ENCODE peak calls at places on chromosomes 12 and 14, in six cellular contexts. A is fibroblast of the aortic adventitia; C is CD8-positive, alpha-beta T cell; O is PC-3; Q is AG10803; S is OCI-LY7. I is an unnamed sample.

GRCh38 chr14:63543000-63543825 is at the start of gene PPP2R5E:
- DNase-seq in Q (peak), A (peak), C (peak), S (peak), O (peak), I (peak)

GRCh38 chr12:45235087-45236025 is 19.5 kb downstream of the ANO6 start:
- DNase-seq in C (no peak), O (peak), A (peak), Q (peak), S (no peak), I (peak)

GRCh38 chr12:48198619-48198973 is 4.5 kb downstream of the OR10AD1 start:
- DNase-seq in Q (peak), S (no peak), O (no peak), C (peak), A (no peak), I (no peak)

GRCh38 chr14:87066221-87066817 is 926.7 kb downstream of the GALC start:
- DNase-seq in Q (peak), A (peak), O (peak), S (peak), C (no peak), I (no peak)

GRCh38 chr14:81946808-81947798 is 413.4 kb upstream of the SEL1L start:
- DNase-seq in C (no peak), O (no peak), Q (no peak), A (no peak), S (no peak), I (no peak)

GRCh38 chr12:131454418-131455217 is 256.3 kb upstream of the SFSWAP start:
- DNase-seq in C (no peak), S (peak), A (no peak), Q (peak), O (peak), I (no peak)

GRCh38 chr12:14710632-14711324 is 14.4 kb upstream of the GUCY2C start:
- DNase-seq in Q (no peak), O (no peak), C (no peak), S (no peak), A (no peak), I (no peak)

GRCh38 chr12:111429760-111430417 is 24.2 kb downstream of the SH2B3 start:
- DNase-seq in S (no peak), O (no peak), Q (no peak), C (peak), A (no peak), I (no peak)

GRCh38 chr12:85550924-85551323 is 270.9 kb downstream of the ALX1 start:
- DNase-seq in C (no peak), O (no peak), S (no peak), Q (no peak), A (no peak), I (no peak)

GRCh38 chr14:50666772-50667490 is 1.2 kb downstream of the SAV1 start:
- DNase-seq in S (peak), O (peak), A (peak), Q (peak), C (no peak), I (peak)

GRCh38 chr14:91264151-91265150 is 19.9 kb upstream of the GPR68 start:
- DNase-seq in A (no peak), C (no peak), O (peak), Q (no peak), S (no peak), I (no peak)

GRCh38 chr12:85779768-85780167 is 56.4 kb downstream of the RASSF9 start:
- DNase-seq in O (peak), C (no peak), S (no peak), A (no peak), Q (no peak), I (no peak)

GRCh38 chr12:131222271-131223139 is 268.8 kb downstream of the ADGRD1 start:
- DNase-seq in C (no peak), O (no peak), A (no peak), Q (no peak), S (no peak), I (no peak)

GRCh38 chr12:71972441-71973074 is 33.9 kb downstream of the TPH2 start:
- DNase-seq in S (peak), O (peak), C (no peak), A (no peak), Q (no peak), I (no peak)

GRCh38 chr12:4270670-4271432 is 2.7 kb upstream of the CCND2 start:
- DNase-seq in A (no peak), S (no peak), C (no peak), O (no peak), Q (no peak), I (no peak)

GRCh38 chr14:58752782-58753181 is 115.0 kb downstream of the DACT1 start:
- DNase-seq in O (no peak), C (no peak), S (no peak), Q (no peak), A (peak), I (no peak)

GRCh38 chr12:28583771-28584261 is 393.6 kb downstream of the CCDC91 start:
- DNase-seq in S (no peak), A (no peak), O (peak), C (no peak), Q (peak), I (peak)

GRCh38 chr12:112970391-112970790 is 7.9 kb upstream of the OAS2 start:
- DNase-seq in Q (no peak), C (no peak), O (no peak), A (no peak), S (no peak), I (no peak)

GRCh38 chr12:22787557-22787956 is 162.6 kb downstream of the ETNK1 start:
- DNase-seq in A (peak), Q (no peak), C (no peak), S (no peak), O (no peak), I (no peak)

GRCh38 chr12:131818821-131819585 is 9.2 kb upstream of the MMP17 start:
- DNase-seq in A (peak), O (no peak), S (no peak), C (no peak), Q (no peak), I (no peak)

GRCh38 chr12:114408881-114409795 is 3.2 kb upstream of the TBX5 start:
- DNase-seq in O (no peak), S (no peak), A (peak), C (no peak), Q (peak), I (no peak)

GRCh38 chr12:107759410-107759809 is 1.5 kb downstream of the PRDM4 start:
- DNase-seq in C (no peak), O (peak), S (peak), Q (peak), A (peak), I (peak)

GRCh38 chr12:92719674-92720073 is 16.9 kb downstream of the PLEKHG7 start:
- DNase-seq in C (no peak), Q (peak), A (peak), O (peak), S (no peak), I (no peak)

GRCh38 chr12:91250273-91250672 is 67.7 kb upstream of the DCN start:
- DNase-seq in C (no peak), O (no peak), Q (peak), A (peak), S (no peak), I (no peak)

GRCh38 chr12:2853626-2854025 is 3.2 kb downstream of the TEX52 start:
- DNase-seq in A (peak), C (no peak), Q (peak), S (no peak), O (peak), I (no peak)

DNA sequence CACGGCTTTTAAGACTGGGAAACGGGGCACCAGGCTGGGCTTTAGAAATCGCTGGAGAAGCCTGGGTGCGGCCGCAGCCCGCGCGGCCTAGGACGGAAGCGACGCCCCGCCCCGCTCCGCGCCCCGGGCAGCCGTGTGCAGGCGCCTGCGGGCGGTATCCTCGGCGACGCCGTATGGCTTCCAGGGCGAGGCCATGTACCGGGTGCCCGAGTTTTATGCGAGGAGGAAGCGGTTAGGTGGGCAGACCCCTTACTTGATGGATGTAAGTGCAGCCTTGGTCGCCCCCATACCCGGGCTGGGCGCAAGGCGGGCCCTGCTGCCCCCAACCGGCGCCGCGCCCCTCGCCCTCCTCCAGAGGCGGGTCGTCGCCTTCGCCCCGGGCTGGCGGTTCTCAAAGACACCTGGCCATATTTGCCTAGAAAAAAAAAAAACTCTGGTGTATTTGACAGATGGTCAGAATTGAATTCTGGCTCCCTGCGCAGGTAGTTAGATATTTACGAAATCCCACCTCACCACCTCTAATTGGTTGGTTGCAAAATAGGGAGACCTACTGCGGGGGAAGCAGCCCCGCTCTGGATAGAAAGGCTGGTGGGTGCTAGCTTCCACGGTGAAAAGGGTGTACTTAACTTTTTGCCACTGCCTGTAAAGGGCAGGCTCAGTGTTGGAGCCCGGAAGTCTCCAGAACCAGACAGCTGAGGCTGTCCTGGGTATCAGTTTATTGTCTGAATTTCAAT is at the start of gene PPP1R36:
- DNase-seq in A (no peak), Q (peak), S (no peak), O (no peak), C (no peak), I (no peak)
- H3K4me3 ChIP-seq in A (peak), Q (peak), S (no peak), O (no peak), C (peak), I (peak)

GRCh38 chr12:94261781-94262180 is 113.4 kb downstream of the PLXNC1 start:
- DNase-seq in O (no peak), Q (no peak), A (peak), C (no peak), S (no peak), I (no peak)

GRCh38 chr12:94260017-94260416 is 111.6 kb downstream of the PLXNC1 start:
- DNase-seq in S (no peak), C (no peak), A (no peak), O (no peak), Q (no peak), I (no peak)

GRCh38 chr12:94260717-94261116 is 112.3 kb downstream of the PLXNC1 start:
- DNase-seq in A (no peak), S (no peak), O (no peak), Q (no peak), C (no peak), I (no peak)

GRCh38 chr12:94262228-94263010 is 114.0 kb downstream of the PLXNC1 start:
- DNase-seq in C (peak), Q (peak), O (peak), A (peak), S (peak), I (peak)

GRCh38 chr12:94261119-94261518 is 112.7 kb downstream of the PLXNC1 start:
- DNase-seq in A (no peak), S (no peak), O (no peak), C (no peak), Q (no peak), I (no peak)
- H3K4me3 ChIP-seq in A (no peak), S (no peak), O (no peak), C (no peak), Q (no peak), I (no peak)

DNA sequence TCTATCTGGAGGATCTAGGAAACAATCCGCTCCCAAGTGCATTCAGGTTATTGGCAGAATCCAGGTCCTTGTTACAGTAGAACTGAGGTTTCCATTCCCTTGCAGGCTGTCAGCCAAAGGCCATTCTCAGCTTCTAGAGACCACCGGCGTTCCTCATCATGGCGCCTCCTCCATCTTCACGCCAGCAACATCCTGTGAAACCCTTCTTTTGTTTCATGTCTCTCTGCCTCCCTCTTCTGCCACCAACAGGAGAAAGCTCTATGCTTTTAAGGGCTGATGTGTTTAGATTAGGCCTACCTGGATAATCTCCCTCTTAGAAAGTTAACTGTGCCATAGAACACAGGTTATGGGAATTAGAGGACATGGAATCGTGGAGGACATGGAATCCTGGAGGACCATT is 133.0 kb upstream of the RASSF8 start:
- DNase-seq in C (no peak), A (peak), S (no peak), Q (no peak), O (no peak), I (no peak)
- H3K4me3 ChIP-seq in C (no peak), A (peak), S (no peak), Q (no peak), O (no peak), I (no peak)

DNA sequence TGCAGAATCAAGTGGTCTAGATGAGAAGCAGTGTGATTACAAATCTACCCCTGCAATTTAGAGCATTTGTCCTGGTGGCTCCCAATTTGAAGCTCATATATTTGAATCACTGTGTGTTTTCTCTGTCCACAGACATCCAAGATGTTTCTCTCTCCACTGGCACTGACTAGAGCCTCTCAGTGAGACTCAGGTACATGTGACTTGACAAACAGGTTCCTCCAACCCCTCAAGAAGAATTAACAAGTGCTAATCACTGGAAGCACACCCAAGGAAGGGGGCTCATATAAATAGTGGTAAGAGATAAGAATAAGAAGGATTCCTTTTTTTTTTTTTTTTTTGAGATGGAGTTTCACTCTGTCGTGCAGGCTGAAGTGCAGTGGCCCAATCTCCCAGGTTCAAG is 20.5 kb downstream of the OR10G2 start:
- DNase-seq in C (no peak), Q (no peak), S (no peak), A (no peak), O (no peak), I (no peak)
- H3K4me3 ChIP-seq in C (no peak), Q (no peak), S (no peak), A (no peak), O (no peak), I (no peak)

I was measured in skeletal muscle cell.